ENCODE peak calls at places on chromosomes 6 and 20, in nine cellular contexts. H is pancreas, F is heart left ventricle, O is A673, R is fibroblast of mammary gland, U is colonic mucosa, E is foreskin fibroblast, J is OCI-LY7, I is astrocyte. L is an unnamed sample.

GRCh38 chr20:7352165-7352564 is 584.7 kb downstream of the BMP2 start:
- DNase-seq in F (no peak), R (no peak), J (no peak), E (no peak), O (no peak), U (no peak), H (no peak), I (no peak), L (no peak)

GRCh38 chr6:15911753-15912504 is 217.0 kb upstream of the MYLIP start:
- DNase-seq in F (no peak), I (no peak), H (no peak), U (no peak), E (no peak), J (no peak), O (no peak), R (no peak), L (no peak)

GRCh38 chr6:148947621-148948444 is 201.0 kb downstream of the UST start:
- DNase-seq in E (peak; percentile 65), J (peak; percentile 78), F (peak; percentile 82), O (peak; percentile 78), I (peak; percentile 46), U (peak; percentile 90), H (peak; percentile 74), R (peak; percentile 84), L (peak; percentile 74)

GRCh38 chr6:168024951-168025510 is 27.6 kb downstream of the KIF25 start:
- DNase-seq in U (no peak), E (no peak), F (no peak), J (no peak), R (no peak), O (no peak), I (no peak), H (peak; percentile 5), L (no peak)

GRCh38 chr6:100435299-100435698 is 29.4 kb downstream of the SIM1 start:
- DNase-seq in F (no peak), U (no peak), H (no peak), E (no peak), I (peak; percentile 57), R (no peak), J (no peak), O (no peak), L (peak; percentile 28)

GRCh38 chr20:49701313-49701731 is 12.4 kb downstream of the B4GALT5 start:
- DNase-seq in H (no peak), U (no peak), J (no peak), I (no peak), O (no peak), R (peak; percentile 52), E (peak; percentile 20), F (no peak), L (no peak)

GRCh38 chr6:127952831-127953230 is 52.0 kb upstream of the THEMIS start:
- DNase-seq in I (no peak), R (no peak), J (no peak), F (no peak), H (no peak), O (no peak), U (no peak), E (no peak), L (no peak)

GRCh38 chr6:16420715-16421461 is 182.5 kb downstream of the GMPR start:
- DNase-seq in J (peak; percentile 30), E (peak; percentile 84), U (no peak), O (peak; percentile 54), R (peak; percentile 32), H (no peak), F (no peak), I (peak; percentile 47), L (no peak)

GRCh38 chr6:107716688-107717089 is 107.4 kb downstream of the SCML4 start:
- DNase-seq in H (no peak), J (peak; percentile 92), O (peak; percentile 78), R (peak; percentile 51), I (no peak), E (no peak), F (no peak), U (no peak), L (peak; percentile 24)

GRCh38 chr6:138577151-138577915 is 78.0 kb upstream of the NHSL1 start:
- DNase-seq in U (no peak), F (no peak), H (no peak), I (peak; percentile 35), O (peak; percentile 49), J (no peak), E (no peak), R (no peak), L (no peak)

GRCh38 chr6:41775293-41775882 is 4.3 kb downstream of the FRS3 start:
- DNase-seq in F (no peak), J (no peak), H (no peak), E (no peak), I (no peak), U (no peak), R (no peak), O (no peak), L (no peak)

GRCh38 chr6:125201961-125202729 is 48.6 kb downstream of the TPD52L1 start:
- DNase-seq in H (peak; percentile 75), U (peak; percentile 78), I (peak; percentile 89), E (peak; percentile 90), R (peak; percentile 94), J (no peak), O (peak; percentile 68), F (peak; percentile 68), L (peak; percentile 74)

GRCh38 chr6:16130932-16131387 is 2.1 kb downstream of the MYLIP start:
- DNase-seq in F (no peak), U (peak; percentile 74), I (peak; percentile 79), H (peak; percentile 73), R (peak; percentile 77), J (peak; percentile 89), O (peak; percentile 83), E (peak; percentile 80), L (peak; percentile 22)

GRCh38 chr6:148221580-148221979 is 121.1 kb upstream of the SASH1 start:
- DNase-seq in J (no peak), I (peak; percentile 31), O (no peak), E (no peak), R (no peak), H (no peak), U (no peak), F (no peak), L (no peak)

GRCh38 chr6:16007146-16007545 is 121.7 kb upstream of the MYLIP start:
- DNase-seq in E (no peak), R (no peak), J (no peak), H (no peak), O (no peak), F (no peak), I (no peak), U (no peak), L (no peak)

GRCh38 chr6:105714846-105715245 is 312.0 kb upstream of the PREP start:
- DNase-seq in U (no peak), F (no peak), R (no peak), E (no peak), O (no peak), I (no peak), J (no peak), H (no peak), L (no peak)

GRCh38 chr6:118645395-118645794 is 6.0 kb downstream of the CEP85L start:
- DNase-seq in E (no peak), O (no peak), H (no peak), U (no peak), I (no peak), J (no peak), F (no peak), R (no peak), L (no peak)
- TF ChIP-seq CTCF in E (no peak), O (no peak), H (no peak), U (no peak), I (no peak), J (no peak), F (no peak), R (no peak), L (no peak)

DNA sequence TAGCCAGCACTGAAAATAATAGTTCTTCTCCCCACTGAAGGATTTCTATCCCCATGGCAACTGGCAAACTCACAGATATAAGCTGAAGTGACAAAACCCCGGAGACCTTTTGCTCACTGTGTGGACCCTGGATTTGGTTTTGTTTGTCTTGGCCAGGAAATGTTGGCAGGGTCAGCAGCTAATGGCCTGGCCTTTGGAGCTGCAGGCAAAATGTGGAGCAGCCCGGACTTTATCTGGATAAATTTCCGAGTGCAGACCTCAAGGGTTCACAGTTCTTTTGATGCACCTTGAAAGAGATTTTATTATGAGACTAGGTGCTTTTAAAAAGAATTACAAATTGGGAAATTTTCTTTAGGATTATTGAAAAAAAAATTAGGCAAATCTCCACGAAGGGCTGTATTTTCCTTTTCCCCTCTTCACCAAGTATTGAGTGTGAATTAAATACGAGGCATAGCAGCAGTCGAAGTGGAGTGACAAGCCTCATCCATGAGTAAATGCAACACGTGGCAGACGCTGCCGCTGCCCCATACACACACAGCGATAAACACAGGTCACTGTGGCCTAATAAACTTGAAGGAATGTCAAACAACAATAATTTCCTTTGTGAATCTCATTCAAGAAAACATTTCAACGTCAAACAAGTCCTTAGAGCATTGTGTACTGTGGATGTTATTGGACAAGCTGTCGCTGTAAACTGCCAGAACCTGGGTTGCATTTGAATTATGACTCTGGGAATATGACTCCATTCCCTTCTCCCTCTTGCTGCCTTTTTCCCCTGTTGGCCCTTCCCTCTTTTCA is 35.1 kb upstream of the CCN6 start:
- DNase-seq in F (no peak), O (no peak), U (no peak), I (no peak), J (no peak), H (no peak), E (no peak), R (peak; percentile 76), L (no peak)
- TF ChIP-seq CTCF in F (no peak), O (no peak), U (no peak), I (no peak), J (no peak), H (no peak), E (no peak), R (no peak), L (no peak)

GRCh38 chr6:22413681-22414305 is 117.0 kb upstream of the PRL start:
- DNase-seq in J (no peak), H (no peak), R (peak; percentile 53), U (no peak), O (peak; percentile 69), E (no peak), F (no peak), I (peak; percentile 69), L (no peak)
- TF ChIP-seq CTCF in J (no peak), H (no peak), R (peak; percentile 13), U (no peak), O (peak; percentile 15), E (no peak), F (no peak), I (no peak), L (no peak)

GRCh38 chr20:63185215-63185796 is 30.6 kb downstream of the YTHDF1 start:
- DNase-seq in E (no peak), R (no peak), U (no peak), J (no peak), O (no peak), F (no peak), I (no peak), H (no peak), L (no peak)

GRCh38 chr20:63188159-63188442 is 27.8 kb downstream of the YTHDF1 start:
- DNase-seq in J (no peak), E (no peak), R (no peak), H (no peak), O (no peak), I (no peak), U (no peak), F (no peak), L (no peak)

GRCh38 chr20:63186084-63186483 is 29.8 kb downstream of the YTHDF1 start:
- DNase-seq in U (no peak), F (no peak), I (no peak), O (no peak), E (no peak), R (no peak), J (no peak), H (no peak), L (no peak)

GRCh38 chr20:63187338-63188158 is 28.4 kb downstream of the YTHDF1 start:
- DNase-seq in J (no peak), R (no peak), F (no peak), E (no peak), U (no peak), H (no peak), I (no peak), O (no peak), L (no peak)

GRCh38 chr20:63186528-63187316 is 29.2 kb downstream of the YTHDF1 start:
- DNase-seq in J (no peak), O (no peak), U (peak; percentile 35), R (no peak), I (peak; percentile 3), F (no peak), E (no peak), H (no peak), L (peak; percentile 70)
- TF ChIP-seq CTCF in J (no peak), O (no peak), U (no peak), R (no peak), I (no peak), F (no peak), E (no peak), H (no peak), L (peak; percentile 22)

L was measured in Calu3.